ENCODE peak calls at places on chromosomes 5 and 9, in eight cellular contexts. D is NCI-H1417 treated with DMSO at 0.1 percent for 48 hours; Y is CD4-positive, alpha-beta T cell; B is AG09319; M is epithelial cell of prostate; K is H4; X is mucosa of gallbladder; P is hepatic stellate cell. U is an unnamed sample.

GRCh38 chr5:91121347-91121993 is 261.6 kb downstream of the ARRDC3 start:
- DNase-seq in P (no peak), D (no peak), X (no peak), M (no peak), B (no peak), K (no peak), Y (no peak), U (no peak)

GRCh38 chr9:100700689-100701318 is 122.9 kb downstream of the CAVIN4 start:
- DNase-seq in X (peak), B (no peak), M (no peak), P (no peak), K (no peak), Y (no peak), D (no peak), U (no peak)

GRCh38 chr5:148687427-148687826 is 33.1 kb upstream of the HTR4 start:
- DNase-seq in D (no peak), Y (no peak), X (peak), K (peak), B (no peak), M (no peak), P (no peak), U (peak)

GRCh38 chr9:70910598-70910997 is 210.8 kb downstream of the TRPM3 start:
- DNase-seq in K (no peak), B (no peak), D (no peak), M (no peak), Y (no peak), P (no peak), X (no peak), U (no peak)

GRCh38 chr5:34926318-34926888 is 3.0 kb upstream of the DNAJC21 start:
- DNase-seq in X (no peak), D (no peak), M (no peak), B (no peak), K (no peak), Y (no peak), P (no peak), U (no peak)

GRCh38 chr5:14348142-14348541 is 205.0 kb downstream of the TRIO start:
- DNase-seq in M (no peak), K (no peak), D (no peak), B (no peak), Y (no peak), P (no peak), X (no peak), U (no peak)

GRCh38 chr9:114782586-114782985 is 23.3 kb downstream of the TNFSF15 start:
- DNase-seq in Y (no peak), P (no peak), K (no peak), B (no peak), M (no peak), D (no peak), X (no peak), U (no peak)

GRCh38 chr9:82991684-82992083 is 71.3 kb downstream of the RASEF start:
- DNase-seq in X (no peak), K (no peak), Y (no peak), M (no peak), D (no peak), B (no peak), P (no peak), U (peak)

GRCh38 chr5:93299596-93300308 is 281.3 kb downstream of the NR2F1-AS1 start:
- DNase-seq in M (no peak), B (no peak), P (no peak), K (no peak), X (no peak), Y (no peak), D (no peak), U (no peak)

GRCh38 chr9:18699749-18700148 is 225.8 kb downstream of the ADAMTSL1 start:
- DNase-seq in D (no peak), M (no peak), X (no peak), Y (no peak), K (no peak), B (no peak), P (no peak), U (no peak)

GRCh38 chr9:123373941-123374340 is 17.9 kb downstream of the CRB2 start:
- DNase-seq in Y (no peak), M (no peak), P (no peak), X (no peak), D (no peak), K (no peak), B (no peak), U (no peak)

GRCh38 chr5:126370796-126371718 is 52.2 kb upstream of the GRAMD2B start:
- DNase-seq in M (no peak), X (no peak), B (no peak), P (no peak), K (no peak), Y (no peak), D (no peak), U (peak)

GRCh38 chr9:112308576-112308975 is 24.8 kb downstream of the PTBP3 start:
- DNase-seq in Y (no peak), D (peak), K (no peak), P (no peak), X (no peak), M (no peak), B (no peak), U (no peak)

GRCh38 chr5:175654807-175655206 is 3.1 kb upstream of the HRH2 start:
- DNase-seq in M (no peak), D (no peak), K (peak), B (no peak), P (no peak), Y (no peak), X (no peak), U (no peak)

GRCh38 chr9:27351438-27351837 is 54.5 kb upstream of the EQTN start:
- DNase-seq in M (no peak), B (no peak), Y (no peak), X (peak), P (no peak), D (no peak), K (no peak), U (no peak)

GRCh38 chr5:140298183-140298601 is 4.7 kb downstream of the PFDN1 start:
- DNase-seq in P (peak), X (no peak), B (no peak), Y (no peak), K (no peak), D (no peak), M (no peak), U (no peak)